ENCODE peak calls at places on chromosome 15, in eight cellular contexts. Q is GM19239; H is fibroblast of the conjunctiva; Z is AG09319; N is mucosa of gallbladder; J is esophagus squamous epithelium; F is naive thymus-derived CD4-positive, alpha-beta T cell; D is H9. B is an unnamed sample.
A peak's percentile ranks its signal among the peaks of the same experiment; 100 is the strongest.

GRCh38 chr15:75195766-75196241 is 5.9 kb upstream of the C15orf39 start:
- DNase-seq in Q (no peak), H (no peak), Z (no peak), N (no peak), J (no peak), F (no peak), D (peak; percentile 55), B (no peak)

GRCh38 chr15:89400121-89400996 is 65.7 kb upstream of the POLG start:
- DNase-seq in Q (no peak), H (no peak), Z (no peak), N (no peak), J (no peak), F (no peak), D (peak; percentile 54), B (no peak)

GRCh38 chr15:39139431-39140059 is 441.3 kb upstream of the THBS1 start:
- DNase-seq in Q (no peak), H (no peak), Z (no peak), N (no peak), J (no peak), F (no peak), D (no peak), B (no peak)

GRCh38 chr15:74994685-74995084 is 678 bp upstream of the SCAMP5 start:
- DNase-seq in Q (no peak), H (no peak), Z (no peak), N (no peak), J (no peak), F (no peak), D (no peak), B (no peak)

GRCh38 chr15:50181206-50181982 is 602 bp upstream of the SLC27A2 start:
- DNase-seq in Q (no peak), H (no peak), Z (no peak), N (no peak), J (no peak), F (no peak), D (peak; percentile 43), B (no peak)

GRCh38 chr15:50182233-50183013 is 427 bp downstream of the SLC27A2 start:
- DNase-seq in Q (no peak), H (no peak), Z (no peak), N (no peak), J (no peak), F (peak; percentile 13), D (peak; percentile 51), B (no peak)

GRCh38 chr15:80789296-80789695 is 10.1 kb downstream of the CEMIP start:
- DNase-seq in Q (no peak), H (no peak), Z (peak; percentile 65), N (no peak), J (no peak), F (no peak), D (no peak), B (no peak)

GRCh38 chr15:26889298-26889898 is 22.5 kb downstream of the GABRA5 start:
- DNase-seq in Q (no peak), H (peak; percentile 67), Z (peak; percentile 31), N (peak; percentile 63), J (no peak), F (peak; percentile 16), D (no peak), B (no peak)

GRCh38 chr15:77032647-77033416 is 37.9 kb downstream of the PSTPIP1 start:
- DNase-seq in Q (no peak), H (no peak), Z (no peak), N (peak; percentile 9), J (no peak), F (no peak), D (no peak), B (no peak)